ENCODE peak calls at places on chromosomes 7 and 10, in six cellular contexts. One of them, this sample, is unnamed.

GRCh38 chr7:155490697-155491628 is 33.0 kb downstream of the EN2 start:
- DNase-seq in H9: peak; percentile 75
- DNase-seq in mesenchymal stem cell: no peak
- DNase-seq in mesendoderm: peak; percentile 87
- DNase-seq in H1: peak; percentile 84
- DNase-seq in IMR-90: no peak
- DNase-seq in this sample: no peak

GRCh38 chr7:149257146-149257545 is 4.8 kb upstream of the ZNF783 start:
- DNase-seq in mesenchymal stem cell: no peak
- DNase-seq in H1: no peak
- DNase-seq in mesendoderm: no peak
- DNase-seq in H9: no peak
- DNase-seq in IMR-90: peak; percentile 56
- DNase-seq in this sample: no peak

GRCh38 chr10:110410329-110411046 is 87.2 kb upstream of the DUSP5 start:
- DNase-seq in IMR-90: peak; percentile 98
- DNase-seq in mesendoderm: peak; percentile 73
- DNase-seq in mesenchymal stem cell: peak; percentile 88
- DNase-seq in H9: no peak
- DNase-seq in H1: no peak
- DNase-seq in this sample: no peak

GRCh38 chr10:74936577-74937445 is 110.4 kb downstream of the KAT6B start:
- DNase-seq in H9: no peak
- DNase-seq in mesendoderm: no peak
- DNase-seq in IMR-90: peak; percentile 60
- DNase-seq in mesenchymal stem cell: no peak
- DNase-seq in H1: no peak
- DNase-seq in this sample: no peak

GRCh38 chr10:24344279-24344678 is 135.3 kb downstream of the KIAA1217 start:
- DNase-seq in mesenchymal stem cell: peak; percentile 51
- DNase-seq in H1: no peak
- DNase-seq in IMR-90: peak; percentile 98
- DNase-seq in H9: no peak
- DNase-seq in mesendoderm: no peak
- DNase-seq in this sample: no peak

GRCh38 chr7:93890464-93891068 is at the start of gene TFPI2:
- DNase-seq in mesenchymal stem cell: peak; percentile 79
- DNase-seq in H9: peak; percentile 70
- DNase-seq in mesendoderm: peak; percentile 84
- DNase-seq in H1: peak; percentile 74
- DNase-seq in IMR-90: peak; percentile 83
- DNase-seq in this sample: peak; percentile 49

GRCh38 chr7:145692237-145692950 is 424.2 kb upstream of the CNTNAP2 start:
- DNase-seq in mesendoderm: peak; percentile 84
- DNase-seq in mesenchymal stem cell: peak; percentile 74
- DNase-seq in H1: no peak
- DNase-seq in H9: peak; percentile 51
- DNase-seq in IMR-90: peak; percentile 1
- DNase-seq in this sample: no peak

GRCh38 chr7:55158541-55158940 is 139.7 kb downstream of the EGFR start:
- DNase-seq in mesendoderm: no peak
- DNase-seq in H1: no peak
- DNase-seq in H9: no peak
- DNase-seq in mesenchymal stem cell: no peak
- DNase-seq in IMR-90: peak; percentile 69
- DNase-seq in this sample: no peak

GRCh38 chr10:71974489-71975011 is 10.4 kb downstream of the CHST3 start:
- DNase-seq in H9: no peak
- DNase-seq in IMR-90: peak; percentile 74
- DNase-seq in mesenchymal stem cell: peak; percentile 75
- DNase-seq in mesendoderm: peak; percentile 62
- DNase-seq in H1: no peak
- DNase-seq in this sample: no peak

GRCh38 chr10:60130130-60130579 is 223.8 kb upstream of the CCDC6 start:
- DNase-seq in mesendoderm: peak; percentile 92
- DNase-seq in IMR-90: no peak
- DNase-seq in H9: peak; percentile 61
- DNase-seq in mesenchymal stem cell: no peak
- DNase-seq in H1: no peak
- DNase-seq in this sample: peak; percentile 35

GRCh38 chr10:123019941-123020703 is 11.3 kb downstream of the ACADSB start:
- DNase-seq in H9: no peak
- DNase-seq in mesendoderm: no peak
- DNase-seq in mesenchymal stem cell: no peak
- DNase-seq in IMR-90: no peak
- DNase-seq in H1: no peak
- DNase-seq in this sample: no peak

GRCh38 chr7:108669958-108670357 is 100.3 kb downstream of the DNAJB9 start:
- DNase-seq in H1: no peak
- DNase-seq in mesendoderm: peak; percentile 6
- DNase-seq in mesenchymal stem cell: no peak
- DNase-seq in H9: no peak
- DNase-seq in IMR-90: no peak
- DNase-seq in this sample: no peak

GRCh38 chr7:98322331-98323260 is 41.1 kb downstream of the BRI3 start:
- DNase-seq in H1: no peak
- DNase-seq in mesenchymal stem cell: no peak
- DNase-seq in IMR-90: no peak
- DNase-seq in mesendoderm: peak; percentile 43
- DNase-seq in H9: peak; percentile 38
- DNase-seq in this sample: no peak

GRCh38 chr10:120221873-120222485 is 235.0 kb upstream of the PLPP4 start:
- DNase-seq in mesenchymal stem cell: peak; percentile 23
- DNase-seq in IMR-90: no peak
- DNase-seq in H1: peak; percentile 58
- DNase-seq in mesendoderm: peak; percentile 86
- DNase-seq in H9: peak; percentile 77
- DNase-seq in this sample: no peak

GRCh38 chr10:130137077-130137448 is 872 bp downstream of the GLRX3 start:
- DNase-seq in H1: no peak
- DNase-seq in mesendoderm: peak; percentile 69
- DNase-seq in IMR-90: peak; percentile 48
- DNase-seq in mesenchymal stem cell: peak; percentile 80
- DNase-seq in H9: no peak
- DNase-seq in this sample: peak; percentile 26

GRCh38 chr10:130179640-130180039 is 43.4 kb downstream of the GLRX3 start:
- DNase-seq in mesenchymal stem cell: peak; percentile 80
- DNase-seq in H9: no peak
- DNase-seq in IMR-90: peak; percentile 78
- DNase-seq in mesendoderm: peak; percentile 89
- DNase-seq in H1: no peak
- DNase-seq in this sample: peak; percentile 42

GRCh38 chr10:15370212-15370740 is 813 bp downstream of the FAM171A1 start:
- DNase-seq in mesenchymal stem cell: peak; percentile 53
- DNase-seq in H1: peak; percentile 65
- DNase-seq in mesendoderm: peak; percentile 50
- DNase-seq in H9: no peak
- DNase-seq in IMR-90: peak; percentile 16
- DNase-seq in this sample: peak; percentile 20

GRCh38 chr10:100506596-100507356 is 12.9 kb downstream of the SEC31B start:
- DNase-seq in mesendoderm: no peak
- DNase-seq in IMR-90: peak; percentile 86
- DNase-seq in H9: no peak
- DNase-seq in H1: no peak
- DNase-seq in mesenchymal stem cell: peak; percentile 60
- DNase-seq in this sample: no peak

GRCh38 chr7:3589756-3590155 is 288.7 kb downstream of the SDK1 start:
- DNase-seq in mesenchymal stem cell: no peak
- DNase-seq in H1: no peak
- DNase-seq in IMR-90: no peak
- DNase-seq in H9: no peak
- DNase-seq in mesendoderm: no peak
- DNase-seq in this sample: no peak

GRCh38 chr10:46291817-46292572 is 5.2 kb downstream of the ANTXRL start:
- DNase-seq in mesenchymal stem cell: no peak
- DNase-seq in H9: no peak
- DNase-seq in mesendoderm: peak; percentile 48
- DNase-seq in H1: no peak
- DNase-seq in IMR-90: no peak
- DNase-seq in this sample: no peak

GRCh38 chr7:107152011-107152410 is 16.8 kb upstream of the HBP1 start:
- DNase-seq in IMR-90: peak; percentile 74
- DNase-seq in H9: no peak
- DNase-seq in mesendoderm: no peak
- DNase-seq in H1: no peak
- DNase-seq in mesenchymal stem cell: peak; percentile 57
- DNase-seq in this sample: no peak

GRCh38 chr7:491958-492713 is 27.5 kb downstream of the PDGFA start:
- DNase-seq in mesendoderm: no peak
- DNase-seq in H1: no peak
- DNase-seq in mesenchymal stem cell: no peak
- DNase-seq in H9: no peak
- DNase-seq in IMR-90: no peak
- DNase-seq in this sample: no peak

DNA sequence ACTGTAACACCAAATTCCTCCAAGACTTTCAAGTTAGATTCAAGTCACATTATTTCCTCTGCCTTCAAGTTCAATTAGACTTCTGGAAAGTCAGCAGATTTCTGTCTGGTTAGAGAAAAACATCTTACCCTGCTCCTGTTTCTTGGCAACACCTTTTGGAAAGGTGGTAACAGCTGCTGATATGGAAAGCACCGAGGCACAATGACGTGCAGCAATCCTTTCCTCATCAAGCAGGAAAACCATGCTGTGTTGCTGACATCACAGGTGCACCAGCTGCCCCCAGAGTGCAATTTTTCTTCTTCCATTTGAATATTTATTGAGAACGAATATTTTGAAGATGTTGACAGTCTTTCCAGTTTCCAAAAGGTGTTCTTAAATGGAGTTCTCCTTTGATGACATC is 41.9 kb downstream of the ZNF800 start:
- DNase-seq in mesenchymal stem cell: no peak
- DNase-seq in H9: no peak
- DNase-seq in mesendoderm: no peak
- DNase-seq in IMR-90: no peak
- DNase-seq in H1: no peak
- DNase-seq in this sample: no peak
- H2BK15ac ChIP-seq in mesenchymal stem cell: no peak overlapping the region
- H2BK15ac ChIP-seq in H9: no peak overlapping the region
- H2BK15ac ChIP-seq in mesendoderm: no peak overlapping the region
- H2BK15ac ChIP-seq in IMR-90: no peak overlapping the region
- H2BK15ac ChIP-seq in H1: no peak overlapping the region
- H2BK15ac ChIP-seq in this sample: no peak overlapping the region

GRCh38 chr10:11724938-11725776 is 17.0 kb upstream of the ECHDC3 start:
- DNase-seq in H1: no peak
- DNase-seq in mesenchymal stem cell: peak; percentile 61
- DNase-seq in mesendoderm: peak; percentile 64
- DNase-seq in IMR-90: peak; percentile 79
- DNase-seq in H9: no peak
- DNase-seq in this sample: peak; percentile 26
- H2BK15ac ChIP-seq in H1: no peak overlapping the region
- H2BK15ac ChIP-seq in mesenchymal stem cell: no peak overlapping the region
- H2BK15ac ChIP-seq in mesendoderm: no peak overlapping the region
- H2BK15ac ChIP-seq in IMR-90: no peak overlapping the region
- H2BK15ac ChIP-seq in H9: no peak overlapping the region
- H2BK15ac ChIP-seq in this sample: no peak overlapping the region

GRCh38 chr10:103768345-103768744 is 87.0 kb downstream of the SH3PXD2A start:
- DNase-seq in mesendoderm: no peak
- DNase-seq in mesenchymal stem cell: no peak
- DNase-seq in H1: no peak
- DNase-seq in H9: no peak
- DNase-seq in IMR-90: no peak
- DNase-seq in this sample: no peak
- H2BK15ac ChIP-seq in mesendoderm: no peak overlapping the region
- H2BK15ac ChIP-seq in mesenchymal stem cell: no peak overlapping the region
- H2BK15ac ChIP-seq in H1: peak overlapping the region; percentile 93
- H2BK15ac ChIP-seq in H9: no peak overlapping the region
- H2BK15ac ChIP-seq in IMR-90: peak overlapping the region; percentile 48
- H2BK15ac ChIP-seq in this sample: no peak overlapping the region

DNA sequence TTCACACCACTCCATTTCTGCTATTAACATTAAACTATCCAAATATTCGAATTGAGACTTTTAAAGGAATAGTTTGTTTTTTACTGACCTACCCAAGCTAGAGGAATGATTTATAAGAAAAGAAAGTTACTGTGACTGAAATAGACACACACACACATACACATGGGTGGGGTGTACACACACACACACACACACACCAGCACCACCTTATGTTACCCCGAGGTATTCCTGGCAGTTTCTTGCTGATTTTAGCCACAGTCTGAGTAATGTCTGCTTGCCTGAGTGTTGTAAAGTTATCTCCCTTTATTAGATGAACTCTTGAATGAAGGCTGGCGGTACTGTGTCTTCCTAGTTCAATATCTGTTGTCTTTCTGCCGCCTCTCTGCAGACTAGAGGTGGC is 91.3 kb upstream of the PRKG1 start:
- DNase-seq in IMR-90: no peak
- DNase-seq in H1: no peak
- DNase-seq in mesendoderm: no peak
- DNase-seq in mesenchymal stem cell: no peak
- DNase-seq in H9: no peak
- DNase-seq in this sample: no peak
- H2BK15ac ChIP-seq in IMR-90: no peak overlapping the region
- H2BK15ac ChIP-seq in H1: no peak overlapping the region
- H2BK15ac ChIP-seq in mesendoderm: no peak overlapping the region
- H2BK15ac ChIP-seq in mesenchymal stem cell: no peak overlapping the region
- H2BK15ac ChIP-seq in H9: no peak overlapping the region
- H2BK15ac ChIP-seq in this sample: no peak overlapping the region

DNA sequence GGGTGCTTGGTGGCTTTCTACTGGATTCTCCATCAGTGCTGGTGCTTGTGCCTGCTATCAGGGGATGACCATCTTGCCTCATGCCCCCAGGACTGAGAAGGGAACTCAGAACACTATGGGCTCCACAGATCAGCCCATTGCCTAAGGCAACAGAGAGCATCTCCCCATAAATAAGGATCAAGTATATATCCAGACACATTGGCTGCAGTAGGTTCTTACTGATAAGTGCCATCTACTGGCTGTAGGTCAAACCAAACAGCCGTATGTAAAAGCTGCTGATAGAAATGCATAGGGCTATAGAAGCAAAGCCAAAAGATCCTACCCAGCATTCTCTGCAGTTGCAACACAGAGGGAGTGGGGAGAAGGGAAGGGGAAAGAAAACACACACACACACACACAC is 153.7 kb downstream of the CDK14 start:
- DNase-seq in mesenchymal stem cell: peak; percentile 30
- DNase-seq in H9: no peak
- DNase-seq in mesendoderm: peak; percentile 75
- DNase-seq in IMR-90: peak; percentile 33
- DNase-seq in H1: no peak
- DNase-seq in this sample: no peak
- H2BK15ac ChIP-seq in mesenchymal stem cell: no peak overlapping the region
- H2BK15ac ChIP-seq in H9: no peak overlapping the region
- H2BK15ac ChIP-seq in mesendoderm: no peak overlapping the region
- H2BK15ac ChIP-seq in IMR-90: no peak overlapping the region
- H2BK15ac ChIP-seq in H1: no peak overlapping the region
- H2BK15ac ChIP-seq in this sample: no peak overlapping the region

DNA sequence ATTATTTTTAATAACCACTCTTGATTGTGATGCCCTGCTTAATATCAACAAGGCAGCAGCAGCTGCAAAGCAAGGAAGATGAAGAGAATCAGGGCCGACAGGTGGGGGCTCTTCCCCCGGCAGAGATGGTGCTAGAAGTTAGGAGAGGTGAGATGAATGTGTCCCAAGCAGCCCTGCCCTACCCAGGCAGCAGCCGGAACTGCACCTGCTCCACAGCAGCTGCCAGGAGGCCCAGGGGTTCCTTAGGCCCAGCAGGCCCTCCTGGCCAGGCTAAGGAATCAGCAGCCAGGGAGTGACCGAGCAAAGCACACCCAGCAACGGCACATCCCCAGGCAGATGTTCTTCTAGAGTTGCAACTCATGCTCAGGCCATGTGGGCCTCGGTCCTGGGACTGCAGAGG is 17.9 kb downstream of the AFAP1L2 start:
- DNase-seq in mesenchymal stem cell: no peak
- DNase-seq in mesendoderm: no peak
- DNase-seq in IMR-90: no peak
- DNase-seq in H1: no peak
- DNase-seq in H9: no peak
- DNase-seq in this sample: no peak
- H2BK15ac ChIP-seq in mesenchymal stem cell: no peak overlapping the region
- H2BK15ac ChIP-seq in mesendoderm: no peak overlapping the region
- H2BK15ac ChIP-seq in IMR-90: no peak overlapping the region
- H2BK15ac ChIP-seq in H1: no peak overlapping the region
- H2BK15ac ChIP-seq in H9: no peak overlapping the region
- H2BK15ac ChIP-seq in this sample: no peak overlapping the region